ENCODE peak calls at places on chromosomes 12 and 14, in four cellular contexts. One of them, this sample, is unnamed. For H3K9me1, the result is how much of the 10 kb centered on the place peaks cover.

GRCh38 chr14:44720707-44721106 is 213.6 kb upstream of the FSCB start:
- DNase-seq in endothelial cell of umbilical vein: no peak
- DNase-seq in IMR-90: no peak
- DNase-seq in K562: no peak
- DNase-seq in this sample: no peak

GRCh38 chr14:85978851-85979250 is 448.9 kb downstream of the FLRT2 start:
- DNase-seq in endothelial cell of umbilical vein: no peak
- DNase-seq in IMR-90: no peak
- DNase-seq in K562: no peak
- DNase-seq in this sample: no peak

GRCh38 chr14:64503434-64504309 is at the start of gene ZBTB25:
- DNase-seq in endothelial cell of umbilical vein: peak
- DNase-seq in IMR-90: peak
- DNase-seq in K562: peak
- DNase-seq in this sample: peak

GRCh38 chr12:55696796-55697462 is 10.8 kb downstream of the ITGA7 start:
- DNase-seq in endothelial cell of umbilical vein: no peak
- DNase-seq in IMR-90: no peak
- DNase-seq in K562: no peak
- DNase-seq in this sample: no peak

GRCh38 chr14:70213721-70214282 is 25.1 kb upstream of the SLC8A3 start:
- DNase-seq in endothelial cell of umbilical vein: no peak
- DNase-seq in IMR-90: no peak
- DNase-seq in K562: no peak
- DNase-seq in this sample: no peak

GRCh38 chr14:93775744-93776143 is 12.5 kb downstream of the PRIMA1 start:
- DNase-seq in endothelial cell of umbilical vein: no peak
- DNase-seq in IMR-90: no peak
- DNase-seq in K562: peak
- DNase-seq in this sample: no peak

GRCh38 chr12:131860472-131861260 is 32.5 kb downstream of the MMP17 start:
- DNase-seq in endothelial cell of umbilical vein: peak
- DNase-seq in IMR-90: peak
- DNase-seq in K562: peak
- DNase-seq in this sample: no peak

GRCh38 chr14:31766315-31766892 is 205.2 kb downstream of the NUBPL start:
- DNase-seq in endothelial cell of umbilical vein: no peak
- DNase-seq in IMR-90: no peak
- DNase-seq in K562: no peak
- DNase-seq in this sample: no peak

GRCh38 chr12:88579572-88579940 is 715 bp downstream of the KITLG start:
- DNase-seq in endothelial cell of umbilical vein: no peak
- DNase-seq in IMR-90: no peak
- DNase-seq in K562: no peak
- DNase-seq in this sample: no peak

GRCh38 chr12:25364529-25365339 is 114.0 kb upstream of the KRAS start:
- DNase-seq in endothelial cell of umbilical vein: no peak
- DNase-seq in IMR-90: no peak
- DNase-seq in K562: no peak
- DNase-seq in this sample: no peak

GRCh38 chr14:35898217-35898775 is 72.2 kb downstream of the BRMS1L start:
- DNase-seq in endothelial cell of umbilical vein: no peak
- DNase-seq in IMR-90: no peak
- DNase-seq in K562: no peak
- DNase-seq in this sample: no peak

GRCh38 chr14:29584992-29585391 is 342.7 kb downstream of the PRKD1 start:
- DNase-seq in endothelial cell of umbilical vein: peak
- DNase-seq in IMR-90: peak
- DNase-seq in K562: no peak
- DNase-seq in this sample: no peak

GRCh38 chr12:132445884-132446471 is 44.0 kb upstream of the FBRSL1 start:
- DNase-seq in endothelial cell of umbilical vein: peak
- DNase-seq in IMR-90: peak
- DNase-seq in K562: peak
- DNase-seq in this sample: peak

GRCh38 chr12:118853634-118854033 is 127.7 kb upstream of the SRRM4 start:
- DNase-seq in endothelial cell of umbilical vein: no peak
- DNase-seq in IMR-90: no peak
- DNase-seq in K562: no peak
- DNase-seq in this sample: no peak

GRCh38 chr12:105317453-105317852 is 13.0 kb upstream of the C12orf75 start:
- DNase-seq in endothelial cell of umbilical vein: no peak
- DNase-seq in IMR-90: peak
- DNase-seq in K562: no peak
- DNase-seq in this sample: no peak

GRCh38 chr14:61380984-61381383 is 59.6 kb downstream of the PRKCH start:
- DNase-seq in endothelial cell of umbilical vein: no peak
- DNase-seq in IMR-90: no peak
- DNase-seq in K562: no peak
- DNase-seq in this sample: no peak

GRCh38 chr12:63066782-63067181 is 84.2 kb downstream of the AVPR1A start:
- DNase-seq in endothelial cell of umbilical vein: no peak
- DNase-seq in IMR-90: no peak
- DNase-seq in K562: no peak
- DNase-seq in this sample: no peak

GRCh38 chr14:54901380-54902142 is 1.1 kb downstream of the GCH1 start:
- DNase-seq in endothelial cell of umbilical vein: peak
- DNase-seq in IMR-90: no peak
- DNase-seq in K562: no peak
- DNase-seq in this sample: no peak

GRCh38 chr12:107990325-107990724 is 138.8 kb upstream of the WSCD2 start:
- DNase-seq in endothelial cell of umbilical vein: peak
- DNase-seq in IMR-90: no peak
- DNase-seq in K562: peak
- DNase-seq in this sample: no peak

GRCh38 chr12:6250343-6250742 is 50.1 kb downstream of the CD9 start:
- DNase-seq in endothelial cell of umbilical vein: no peak
- DNase-seq in IMR-90: no peak
- DNase-seq in K562: no peak
- DNase-seq in this sample: no peak

GRCh38 chr12:54419088-54419887 is at the start of gene ITGA5:
- DNase-seq in endothelial cell of umbilical vein: peak
- DNase-seq in IMR-90: peak
- DNase-seq in K562: peak
- DNase-seq in this sample: no peak

GRCh38 chr14:68704736-68705720 is 87.8 kb downstream of the ZFP36L1 start:
- DNase-seq in endothelial cell of umbilical vein: no peak
- DNase-seq in IMR-90: peak
- DNase-seq in K562: no peak
- DNase-seq in this sample: no peak

GRCh38 chr12:39505025-39505424 is 62.1 kb upstream of the KIF21A start:
- DNase-seq in endothelial cell of umbilical vein: no peak
- DNase-seq in IMR-90: no peak
- DNase-seq in K562: no peak
- DNase-seq in this sample: no peak

GRCh38 chr14:69539631-69540410 is 34.9 kb downstream of the CCDC177 start:
- DNase-seq in endothelial cell of umbilical vein: no peak
- DNase-seq in IMR-90: peak
- DNase-seq in K562: no peak
- DNase-seq in this sample: no peak

GRCh38 chr14:64412237-64412636 is 24.1 kb downstream of the MTHFD1 start:
- DNase-seq in endothelial cell of umbilical vein: no peak
- DNase-seq in IMR-90: no peak
- DNase-seq in K562: no peak
- DNase-seq in this sample: no peak

GRCh38 chr12:70426620-70427019 is 60.5 kb downstream of the KCNMB4 start:
- DNase-seq in endothelial cell of umbilical vein: no peak
- DNase-seq in IMR-90: no peak
- DNase-seq in K562: no peak
- DNase-seq in this sample: no peak

GRCh38 chr12:115140981-115141380 is 457.0 kb upstream of the TBX3 start:
- DNase-seq in endothelial cell of umbilical vein: no peak
- DNase-seq in IMR-90: no peak
- DNase-seq in K562: no peak
- DNase-seq in this sample: no peak

GRCh38 chr14:79587194-79587593 is 624.1 kb downstream of the DIO2 start:
- DNase-seq in endothelial cell of umbilical vein: peak
- DNase-seq in IMR-90: no peak
- DNase-seq in K562: no peak
- DNase-seq in this sample: no peak

DNA sequence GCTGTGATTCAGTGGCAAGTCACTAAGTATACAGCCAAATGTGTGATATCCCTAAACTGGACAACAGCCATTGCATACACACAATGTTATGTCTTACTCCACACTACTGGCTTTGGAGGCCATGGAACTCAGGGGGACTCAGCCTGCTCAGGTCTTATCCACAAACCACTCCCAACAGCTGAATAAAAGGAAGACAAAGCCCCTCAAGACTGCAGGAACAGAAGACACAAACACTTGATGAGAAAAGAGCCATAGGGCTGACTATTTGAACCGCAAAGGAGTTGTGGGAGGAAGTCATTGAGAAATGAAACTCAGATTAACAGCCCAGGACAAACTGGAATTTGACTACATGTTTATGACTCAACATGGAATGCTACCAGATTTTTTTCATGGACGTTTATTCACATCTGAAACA is 40.9 kb downstream of the PTGER2 start:
- DNase-seq in endothelial cell of umbilical vein: no peak
- DNase-seq in IMR-90: peak
- DNase-seq in K562: no peak
- DNase-seq in this sample: peak
- H3K9me1 ChIP-seq in endothelial cell of umbilical vein: under half
- H3K9me1 ChIP-seq in IMR-90: under half
- H3K9me1 ChIP-seq in K562: under half
- H3K9me1 ChIP-seq in this sample: under half

GRCh38 chr12:52951126-52951525 is 2.2 kb downstream of the KRT18 start:
- DNase-seq in endothelial cell of umbilical vein: no peak
- DNase-seq in IMR-90: no peak
- DNase-seq in K562: no peak
- DNase-seq in this sample: no peak

GRCh38 chr12:52951640-52952039 is 2.7 kb downstream of the KRT18 start:
- DNase-seq in endothelial cell of umbilical vein: no peak
- DNase-seq in IMR-90: no peak
- DNase-seq in K562: no peak
- DNase-seq in this sample: no peak

GRCh38 chr12:52952082-52952801 is 3.3 kb downstream of the KRT18 start:
- DNase-seq in endothelial cell of umbilical vein: no peak
- DNase-seq in IMR-90: no peak
- DNase-seq in K562: peak
- DNase-seq in this sample: no peak

GRCh38 chr12:52949413-52950331 is 754 bp downstream of the KRT18 start:
- DNase-seq in endothelial cell of umbilical vein: peak
- DNase-seq in IMR-90: peak
- DNase-seq in K562: peak
- DNase-seq in this sample: peak

GRCh38 chr12:52950553-52950952 is 1.6 kb downstream of the KRT18 start:
- DNase-seq in endothelial cell of umbilical vein: no peak
- DNase-seq in IMR-90: no peak
- DNase-seq in K562: peak
- DNase-seq in this sample: no peak
- H3K9me1 ChIP-seq in endothelial cell of umbilical vein: under half
- H3K9me1 ChIP-seq in IMR-90: under half
- H3K9me1 ChIP-seq in K562: under half
- H3K9me1 ChIP-seq in this sample: under half

DNA sequence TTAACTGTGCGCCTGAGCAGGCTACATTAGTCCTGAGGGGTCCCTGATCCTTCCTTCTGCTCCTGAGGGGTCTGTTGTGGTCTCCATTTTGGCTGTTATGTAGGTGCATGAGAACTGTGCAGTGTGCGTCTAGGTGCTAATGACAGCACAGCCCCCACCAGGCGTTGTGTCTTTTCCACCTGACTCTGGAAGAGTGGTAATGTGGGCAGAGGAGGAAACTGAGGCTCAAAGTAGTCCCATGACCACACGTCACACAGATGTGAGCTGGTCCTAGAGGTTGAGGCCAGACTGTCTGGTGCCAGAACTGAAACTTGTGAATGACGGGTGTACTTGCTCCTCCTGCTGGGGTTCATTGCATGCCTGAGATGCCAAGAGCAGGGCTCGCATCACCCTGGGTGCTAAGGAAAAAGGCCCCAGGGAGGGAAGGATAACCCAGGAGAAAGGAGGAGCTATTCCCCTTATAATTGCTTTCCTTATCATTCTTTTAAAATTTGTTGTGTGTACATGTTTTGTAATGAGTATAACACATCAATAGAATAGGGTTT is 111.8 kb downstream of the SLC25A47 start:
- DNase-seq in endothelial cell of umbilical vein: no peak
- DNase-seq in IMR-90: no peak
- DNase-seq in K562: no peak
- DNase-seq in this sample: no peak
- H3K9me1 ChIP-seq in endothelial cell of umbilical vein: under half
- H3K9me1 ChIP-seq in IMR-90: under half
- H3K9me1 ChIP-seq in K562: under half
- H3K9me1 ChIP-seq in this sample: under half

GRCh38 chr14:47541652-47542051 is 133.8 kb downstream of the MDGA2 start:
- DNase-seq in endothelial cell of umbilical vein: no peak
- DNase-seq in IMR-90: no peak
- DNase-seq in K562: no peak
- DNase-seq in this sample: no peak

GRCh38 chr14:47539065-47539464 is 136.3 kb downstream of the MDGA2 start:
- DNase-seq in endothelial cell of umbilical vein: peak
- DNase-seq in IMR-90: no peak
- DNase-seq in K562: no peak
- DNase-seq in this sample: no peak

GRCh38 chr14:47536341-47536740 is 139.1 kb downstream of the MDGA2 start:
- DNase-seq in endothelial cell of umbilical vein: no peak
- DNase-seq in IMR-90: no peak
- DNase-seq in K562: no peak
- DNase-seq in this sample: no peak
- H3K9me1 ChIP-seq in endothelial cell of umbilical vein: under half
- H3K9me1 ChIP-seq in IMR-90: under half
- H3K9me1 ChIP-seq in K562: under half
- H3K9me1 ChIP-seq in this sample: under half

GRCh38 chr12:113165521-113166450 is 16.3 kb downstream of the CFAP73 start:
- DNase-seq in endothelial cell of umbilical vein: no peak
- DNase-seq in IMR-90: no peak
- DNase-seq in K562: no peak
- DNase-seq in this sample: no peak
- H3K9me1 ChIP-seq in endothelial cell of umbilical vein: under half
- H3K9me1 ChIP-seq in IMR-90: under half
- H3K9me1 ChIP-seq in K562: under half
- H3K9me1 ChIP-seq in this sample: under half

DNA sequence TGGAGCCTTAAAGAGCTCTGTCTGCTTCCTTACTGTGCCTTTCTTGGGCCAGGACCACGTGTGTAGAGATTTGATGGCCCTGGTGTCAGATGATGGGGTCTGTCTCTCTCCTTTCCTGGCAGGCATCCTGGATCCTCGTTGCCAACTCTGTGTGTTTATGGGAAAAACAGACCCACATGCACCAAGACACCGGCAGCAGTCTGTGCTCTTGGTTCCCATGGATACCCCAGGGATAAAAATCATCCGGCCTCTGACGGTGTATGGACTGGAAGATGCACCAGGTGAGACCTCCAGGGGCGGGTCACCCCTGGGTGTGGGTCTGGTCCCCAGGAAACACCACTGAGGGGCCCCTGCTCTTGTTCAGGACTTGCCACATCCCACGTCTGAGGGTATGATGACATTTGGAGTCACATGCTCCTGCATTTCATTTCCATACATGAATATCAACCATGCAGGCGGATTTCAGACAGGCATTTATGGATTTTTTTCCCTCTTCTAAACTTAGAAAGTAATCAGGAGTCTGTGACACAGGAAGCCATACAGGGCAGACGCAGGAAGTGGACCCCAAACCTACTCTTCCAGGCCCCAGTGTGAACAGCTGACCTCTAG is 18.4 kb upstream of the ALDH2 start:
- DNase-seq in endothelial cell of umbilical vein: peak
- DNase-seq in IMR-90: no peak
- DNase-seq in K562: no peak
- DNase-seq in this sample: no peak
- H3K9me1 ChIP-seq in endothelial cell of umbilical vein: under half
- H3K9me1 ChIP-seq in IMR-90: under half
- H3K9me1 ChIP-seq in K562: under half
- H3K9me1 ChIP-seq in this sample: under half

GRCh38 chr12:45743247-45743646 is 13.7 kb downstream of the ARID2 start:
- DNase-seq in endothelial cell of umbilical vein: no peak
- DNase-seq in IMR-90: no peak
- DNase-seq in K562: no peak
- DNase-seq in this sample: no peak
- H3K9me1 ChIP-seq in endothelial cell of umbilical vein: under half
- H3K9me1 ChIP-seq in IMR-90: under half
- H3K9me1 ChIP-seq in K562: under half
- H3K9me1 ChIP-seq in this sample: under half